ENCODE peak calls at places on chromosomes 7 and 10, in four cellular contexts. E is stomach; C is heart left ventricle; M is CD8-positive, alpha-beta memory T cell. K is an unnamed sample.

GRCh38 chr10:114822771-114823463 is 1.3 kb downstream of the FHIP2A start:
- DNase-seq in E (no peak), C (no peak), M (no peak), K (no peak)

GRCh38 chr10:29119374-29119773 is 169.5 kb upstream of the LYZL1 start:
- DNase-seq in E (peak; percentile 59), C (peak; percentile 34), M (no peak), K (no peak)

GRCh38 chr10:132715791-132716680 is 69.9 kb downstream of the NKX6-2 start:
- DNase-seq in E (no peak), C (peak; percentile 23), M (no peak), K (no peak)

GRCh38 chr10:129792864-129793263 is 171.2 kb downstream of the EBF3 start:
- DNase-seq in E (no peak), C (no peak), M (no peak), K (no peak)

GRCh38 chr10:13074562-13075451 is 25.2 kb upstream of the OPTN start:
- DNase-seq in E (peak; percentile 68), C (peak; percentile 66), M (peak; percentile 13), K (no peak)

GRCh38 chr7:102978280-102978679 is 65.5 kb downstream of the LRRC17 start:
- DNase-seq in E (peak; percentile 69), C (peak; percentile 35), M (no peak), K (no peak)

GRCh38 chr10:16449454-16449853 is 12.6 kb downstream of the PTER start:
- DNase-seq in E (no peak), C (no peak), M (no peak), K (no peak)

GRCh38 chr7:18829518-18830252 is 287.8 kb downstream of the TWIST1 start:
- DNase-seq in E (no peak), C (no peak), M (no peak), K (no peak)

GRCh38 chr10:59337254-59337653 is 25.1 kb downstream of the FAM13C start:
- DNase-seq in E (peak; percentile 28), C (peak; percentile 45), M (no peak), K (no peak)

GRCh38 chr7:2518101-2518500 is 1.5 kb upstream of the LFNG start:
- DNase-seq in E (no peak), C (no peak), M (no peak), K (no peak)
- H3K27ac ChIP-seq in E (no peak overlapping the region), C (no peak overlapping the region), M (no peak overlapping the region), K (no peak overlapping the region)

GRCh38 chr10:102504976-102505300 is 1.2 kb downstream of the SUFU start:
- DNase-seq in E (no peak), C (no peak), M (no peak), K (no peak)
- H3K27ac ChIP-seq in E (peak overlapping the region; percentile 95), C (peak overlapping the region; percentile 86), M (no peak overlapping the region), K (no peak overlapping the region)

GRCh38 chr10:113381906-113382562 is 170.8 kb upstream of the HABP2 start:
- DNase-seq in E (no peak), C (no peak), M (no peak), K (no peak)
- H3K27ac ChIP-seq in E (peak overlapping the region; percentile 68), C (peak overlapping the region; percentile 81), M (peak overlapping the region; percentile 51), K (no peak overlapping the region)

GRCh38 chr10:101828734-101829551 is 10.7 kb upstream of the OGA start:
- DNase-seq in E (no peak), C (no peak), M (no peak), K (no peak)
- H3K27ac ChIP-seq in E (peak overlapping the region; percentile 48), C (no peak overlapping the region), M (no peak overlapping the region), K (no peak overlapping the region)

DNA sequence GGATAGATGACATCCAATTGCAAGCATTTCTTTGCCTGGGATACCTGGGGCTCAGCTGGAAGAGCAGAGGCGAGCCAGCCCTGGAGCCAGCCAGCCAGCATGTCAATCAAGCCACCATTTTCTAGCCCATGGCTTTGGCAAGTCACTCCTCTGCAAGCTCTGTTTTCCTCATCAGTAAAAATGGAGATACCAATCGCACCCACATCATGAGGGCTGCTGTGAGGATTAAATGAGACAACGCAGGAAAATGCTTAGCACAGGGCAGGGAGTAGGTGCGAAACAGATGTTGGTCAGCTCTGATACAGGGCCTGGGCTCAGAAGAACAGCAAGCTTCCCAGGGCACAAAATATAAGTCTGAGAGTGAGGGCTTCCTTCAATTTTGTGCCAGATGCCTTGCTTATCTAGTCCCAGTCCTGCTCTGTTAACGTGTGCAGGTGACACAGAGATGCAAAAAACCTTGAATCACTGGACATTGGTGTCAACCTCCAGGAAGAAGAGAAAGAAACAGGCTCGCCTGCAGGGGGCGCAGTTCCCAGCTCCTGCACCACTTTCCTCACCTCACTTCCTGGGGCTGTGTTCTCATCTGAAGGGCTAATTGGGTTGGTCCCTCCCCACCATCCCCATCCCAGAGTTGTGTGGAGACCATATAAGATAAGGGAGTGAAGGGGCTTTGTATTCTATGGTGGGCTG is 72.8 kb upstream of the CACUL1 start:
- DNase-seq in E (no peak), C (no peak), M (no peak), K (no peak)
- H3K27ac ChIP-seq in E (no peak overlapping the region), C (no peak overlapping the region), M (no peak overlapping the region), K (no peak overlapping the region)

GRCh38 chr10:108187396-108188012 is 1023.0 kb upstream of the SORCS1 start:
- DNase-seq in E (no peak), C (no peak), M (no peak), K (no peak)
- H3K27ac ChIP-seq in E (no peak overlapping the region), C (no peak overlapping the region), M (no peak overlapping the region), K (no peak overlapping the region)

DNA sequence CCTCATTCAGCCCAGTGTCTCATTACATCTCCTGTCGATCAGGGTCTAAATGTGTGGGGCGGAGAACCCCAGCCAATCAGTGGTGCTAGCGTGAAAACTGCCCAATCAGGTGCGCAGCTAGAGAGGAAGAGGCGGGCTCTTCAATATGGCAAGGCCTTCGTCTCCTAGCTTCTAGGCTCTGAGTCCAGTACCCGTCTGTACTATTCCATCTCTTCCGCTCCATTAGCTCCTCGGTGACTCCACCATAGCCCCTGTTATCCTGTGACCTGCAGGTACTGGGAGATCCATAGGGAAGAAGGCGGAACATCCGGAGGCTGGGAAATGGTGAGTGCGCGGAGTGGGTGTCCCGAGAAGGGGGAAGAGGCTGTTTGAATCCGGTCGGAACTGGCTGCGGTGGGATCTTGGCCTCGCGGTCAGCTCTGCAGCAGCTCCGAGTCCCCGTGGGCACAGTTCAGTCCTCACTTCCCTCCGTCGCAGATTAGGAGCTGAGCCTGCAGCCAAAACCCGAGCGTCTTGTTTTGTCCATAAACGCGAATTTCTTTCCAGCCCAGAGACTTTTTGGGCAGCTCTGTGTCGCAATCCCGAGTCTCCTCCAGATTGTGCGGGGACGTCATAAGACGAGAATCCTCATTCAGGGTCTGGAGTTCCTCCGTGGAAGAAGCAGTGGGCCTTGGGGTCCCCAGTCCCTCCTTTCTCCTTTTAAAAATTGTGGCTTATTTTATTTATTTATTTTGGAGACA is at the start of gene ZNF727:
- DNase-seq in E (no peak), C (peak; percentile 85), M (no peak), K (peak; percentile 52)
- H3K27ac ChIP-seq in E (peak within 1 kb of the TSS; percentile 63), C (peak within 1 kb of the TSS; percentile 80), M (no peak within 1 kb of the TSS), K (peak within 1 kb of the TSS; percentile 85)

DNA sequence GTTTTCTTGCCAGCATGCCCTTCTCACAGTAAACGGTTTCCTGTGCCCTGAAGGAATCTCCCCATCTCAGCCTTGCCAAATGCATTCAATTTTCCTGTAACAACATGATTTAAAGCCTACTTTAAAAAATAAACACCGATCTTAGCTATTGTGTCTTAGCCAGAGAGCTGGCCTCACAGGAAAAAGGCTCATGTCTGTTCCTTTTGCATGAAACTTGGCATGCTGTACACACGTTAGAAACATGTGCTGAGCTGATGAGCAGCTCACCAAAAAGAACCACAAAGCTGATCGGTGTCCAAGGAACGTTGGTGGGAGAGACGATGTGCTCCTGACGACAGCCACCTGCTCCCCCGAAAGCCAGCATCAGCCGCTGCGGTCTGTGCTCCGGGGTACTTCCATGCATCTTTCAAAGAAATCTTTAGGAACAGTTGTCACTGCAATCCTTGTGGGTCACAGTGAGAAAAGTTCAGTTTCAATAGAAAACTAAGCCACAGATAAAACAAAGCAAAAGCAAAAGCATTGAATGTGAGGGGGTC is 135.9 kb downstream of the ADARB2 start:
- DNase-seq in E (no peak), C (no peak), M (no peak), K (no peak)
- H3K27ac ChIP-seq in E (no peak overlapping the region), C (no peak overlapping the region), M (no peak overlapping the region), K (no peak overlapping the region)